ENCODE peak calls at places on chromosomes 2 and 18, in six cellular contexts. W, Y, R, O, K and C are unnamed samples.

GRCh38 chr2:42863320-42863719 is 70.9 kb upstream of the HAAO start:
- DNase-seq in W (no peak), Y (no peak), R (no peak), O (no peak), K (no peak), C (no peak)

GRCh38 chr2:43879261-43879660 is 40.5 kb downstream of the ABCG8 start:
- DNase-seq in W (no peak), Y (peak; percentile 16), R (no peak), O (no peak), K (peak; percentile 22), C (no peak)

GRCh38 chr2:191335875-191336464 is 90.8 kb downstream of the MYO1B start:
- DNase-seq in W (no peak), Y (no peak), R (no peak), O (no peak), K (no peak), C (no peak)

GRCh38 chr2:100054426-100054825 is 88.0 kb downstream of the AFF3 start:
- DNase-seq in W (no peak), Y (no peak), R (no peak), O (no peak), K (no peak), C (no peak)

GRCh38 chr2:64212801-64213321 is 68.6 kb upstream of the PELI1 start:
- DNase-seq in W (peak; percentile 29), Y (no peak), R (no peak), O (no peak), K (peak; percentile 97), C (peak; percentile 24)

GRCh38 chr2:206585335-206585734 is 57.0 kb upstream of the FAM237A start:
- DNase-seq in W (no peak), Y (no peak), R (no peak), O (no peak), K (peak; percentile 88), C (no peak)

GRCh38 chr2:216426166-216426777 is 14.0 kb downstream of the SMARCAL1 start:
- DNase-seq in W (no peak), Y (no peak), R (no peak), O (no peak), K (peak; percentile 37), C (no peak)

GRCh38 chr2:172438741-172439508 is 11.5 kb downstream of the ITGA6 start:
- DNase-seq in W (no peak), Y (no peak), R (peak; percentile 74), O (no peak), K (peak; percentile 52), C (peak; percentile 70)

GRCh38 chr2:164692114-164692513 is 70.8 kb upstream of the GRB14 start:
- DNase-seq in W (no peak), Y (no peak), R (no peak), O (no peak), K (peak; percentile 50), C (no peak)

GRCh38 chr18:43571078-43571689 is 293.9 kb upstream of the SYT4 start:
- DNase-seq in W (peak; percentile 14), Y (peak; percentile 65), R (no peak), O (no peak), K (peak; percentile 25), C (peak; percentile 54)

GRCh38 chr2:27212626-27213471 is 781 bp upstream of the SLC5A6 start:
- DNase-seq in W (peak; percentile 50), Y (peak; percentile 11), R (no peak), O (no peak), K (peak; percentile 76), C (peak; percentile 41)

GRCh38 chr2:190501702-190502407 is 32.7 kb downstream of the NEMP2 start:
- DNase-seq in W (no peak), Y (no peak), R (no peak), O (no peak), K (peak; percentile 7), C (no peak)

GRCh38 chr18:36638224-36638623 is 190.6 kb downstream of the TPGS2 start:
- DNase-seq in W (no peak), Y (no peak), R (no peak), O (no peak), K (no peak), C (no peak)

GRCh38 chr2:6993230-6993640 is 76.0 kb downstream of the RNF144A start:
- DNase-seq in W (no peak), Y (no peak), R (no peak), O (peak; percentile 58), K (no peak), C (no peak)

GRCh38 chr2:106174056-106174455 is 20.0 kb downstream of the UXS1 start:
- DNase-seq in W (no peak), Y (no peak), R (no peak), O (no peak), K (no peak), C (peak; percentile 26)

GRCh38 chr2:199631129-199631528 is 173.4 kb upstream of the SATB2 start:
- DNase-seq in W (no peak), Y (no peak), R (no peak), O (no peak), K (no peak), C (no peak)

GRCh38 chr18:62578980-62579511 is 56.2 kb downstream of the ZCCHC2 start:
- DNase-seq in W (no peak), Y (no peak), R (no peak), O (no peak), K (no peak), C (no peak)
- H3K27ac ChIP-seq in W (no peak overlapping the region), Y (no peak overlapping the region), R (no peak overlapping the region), O (no peak overlapping the region), K (no peak overlapping the region), C (no peak overlapping the region)

GRCh38 chr2:160420711-160421110 is 72.9 kb downstream of the RBMS1 start:
- DNase-seq in W (no peak), Y (no peak), R (no peak), O (no peak), K (no peak), C (no peak)
- H3K4me3 ChIP-seq in W (no peak overlapping the region), Y (no peak overlapping the region), R (no peak overlapping the region), O (no peak overlapping the region), K (no peak overlapping the region), C (no peak overlapping the region)

GRCh38 chr2:46053502-46054094 is 243.6 kb upstream of the EPAS1 start:
- DNase-seq in W (no peak), Y (no peak), R (no peak), O (no peak), K (peak; percentile 44), C (no peak)
- H3K27ac ChIP-seq in W (no peak overlapping the region), Y (no peak overlapping the region), R (no peak overlapping the region), O (no peak overlapping the region), K (no peak overlapping the region), C (no peak overlapping the region)

DNA sequence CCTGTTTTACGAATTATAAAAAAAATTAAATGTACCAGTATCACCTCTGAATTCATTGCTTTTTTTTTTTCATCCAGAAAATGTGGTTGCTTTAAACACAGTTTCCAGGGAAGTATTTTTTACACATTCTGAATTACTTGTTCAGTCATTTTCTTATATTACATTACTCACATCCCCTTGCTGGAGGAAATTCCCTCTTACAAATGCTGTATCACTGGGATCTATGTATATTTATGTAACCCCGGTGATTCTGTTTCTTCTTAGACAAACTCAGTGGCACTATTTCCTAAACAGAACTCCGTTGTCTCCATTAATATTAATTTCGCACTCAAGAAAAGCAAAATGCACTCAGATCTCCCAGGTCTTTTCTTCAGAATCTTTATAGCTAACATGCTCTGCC is 1078.5 kb upstream of the ZEB2 start:
- DNase-seq in W (no peak), Y (no peak), R (no peak), O (no peak), K (peak; percentile 80), C (no peak)
- H3K4me3 ChIP-seq in W (no peak overlapping the region), Y (no peak overlapping the region), R (no peak overlapping the region), O (no peak overlapping the region), K (no peak overlapping the region), C (no peak overlapping the region)

GRCh38 chr2:101119431-101119830 is 31.8 kb downstream of the TBC1D8 start:
- DNase-seq in W (no peak), Y (no peak), R (no peak), O (peak; percentile 74), K (peak; percentile 9), C (peak; percentile 28)
- H3K27ac ChIP-seq in W (no peak overlapping the region), Y (no peak overlapping the region), R (no peak overlapping the region), O (peak overlapping the region; percentile 94), K (no peak overlapping the region), C (no peak overlapping the region)

DNA sequence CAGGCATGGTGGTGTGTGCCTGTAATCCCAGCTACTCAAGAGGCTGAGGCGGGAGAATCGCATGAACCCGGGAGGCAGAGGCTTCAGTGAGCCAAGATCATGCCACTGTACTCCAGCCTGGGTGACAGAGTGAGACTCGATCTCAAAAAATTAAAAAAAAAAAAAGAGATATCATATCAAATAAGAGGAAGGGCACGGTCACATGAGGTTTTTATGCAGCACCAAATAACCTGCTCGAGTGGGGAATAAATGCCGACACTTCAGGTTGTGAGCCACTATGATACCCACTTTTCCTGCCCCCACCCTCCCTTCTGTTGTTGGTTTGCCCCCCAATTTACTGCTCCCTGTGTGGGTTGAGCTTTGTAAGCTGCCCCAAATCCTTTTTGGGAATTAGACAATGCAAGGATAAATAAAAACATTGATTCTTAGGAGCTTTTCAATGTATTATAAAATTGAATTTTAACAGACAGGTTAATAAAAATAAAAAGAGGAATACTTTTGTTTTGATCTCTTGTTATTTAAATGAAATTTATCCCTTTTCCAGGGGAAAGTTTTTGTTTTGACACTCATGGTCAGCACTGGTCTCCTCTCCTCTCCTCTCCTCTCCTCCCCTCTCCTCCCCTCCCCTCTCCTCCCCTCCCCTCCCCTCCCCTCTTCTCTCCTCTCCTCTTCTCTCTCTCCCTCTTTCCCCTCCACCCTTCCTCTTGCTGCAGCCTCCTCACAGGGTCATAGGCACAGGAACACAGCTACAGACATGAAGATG is 29.2 kb downstream of the CD8B start:
- DNase-seq in W (no peak), Y (no peak), R (no peak), O (no peak), K (no peak), C (no peak)
- H3K4me3 ChIP-seq in W (no peak overlapping the region), Y (no peak overlapping the region), R (no peak overlapping the region), O (no peak overlapping the region), K (no peak overlapping the region), C (no peak overlapping the region)

GRCh38 chr2:88697361-88698026 is 6.0 kb downstream of the RPIA start:
- DNase-seq in W (no peak), Y (no peak), R (no peak), O (no peak), K (no peak), C (no peak)

GRCh38 chr2:88698027-88698413 is 6.5 kb downstream of the RPIA start:
- DNase-seq in W (no peak), Y (no peak), R (no peak), O (no peak), K (no peak), C (no peak)

GRCh38 chr2:88694015-88694414 is 2.5 kb downstream of the RPIA start:
- DNase-seq in W (no peak), Y (no peak), R (no peak), O (peak; percentile 62), K (no peak), C (no peak)

GRCh38 chr2:88698498-88699233 is 7.2 kb downstream of the RPIA start:
- DNase-seq in W (no peak), Y (no peak), R (peak; percentile 74), O (no peak), K (no peak), C (no peak)
- H3K27ac ChIP-seq in W (no peak overlapping the region), Y (no peak overlapping the region), R (peak overlapping the region; percentile 69), O (no peak overlapping the region), K (no peak overlapping the region), C (no peak overlapping the region)